ENCODE peak calls at places on chromosome 9, in four cellular contexts. One of them, this sample, is unnamed.

GRCh38 chr9:15293727-15294405 is 13.2 kb downstream of the TTC39B start:
- DNase-seq in ACHN: no peak
- DNase-seq in omental fat pad: no peak
- DNase-seq in GM23338: no peak
- DNase-seq in this sample: no peak

GRCh38 chr9:127761491-127761904 is 17.0 kb downstream of the SH2D3C start:
- DNase-seq in omental fat pad: no peak
- DNase-seq in ACHN: no peak
- DNase-seq in GM23338: no peak
- DNase-seq in this sample: no peak

GRCh38 chr9:72952914-72953313 is at the start of gene ALDH1A1:
- DNase-seq in omental fat pad: no peak
- DNase-seq in GM23338: peak; percentile 73
- DNase-seq in ACHN: peak; percentile 74
- DNase-seq in this sample: peak; percentile 85

GRCh38 chr9:120441446-120442279 is 138.3 kb downstream of the CDK5RAP2 start:
- DNase-seq in omental fat pad: no peak
- DNase-seq in ACHN: no peak
- DNase-seq in GM23338: no peak
- DNase-seq in this sample: no peak

GRCh38 chr9:132268725-132269352 is 85.9 kb downstream of the SETX start:
- DNase-seq in ACHN: peak; percentile 65
- DNase-seq in omental fat pad: peak; percentile 46
- DNase-seq in GM23338: peak; percentile 84
- DNase-seq in this sample: peak; percentile 78

GRCh38 chr9:93826209-93826608 is 128.9 kb downstream of the BARX1 start:
- DNase-seq in ACHN: no peak
- DNase-seq in omental fat pad: no peak
- DNase-seq in GM23338: peak; percentile 81
- DNase-seq in this sample: no peak

GRCh38 chr9:122265265-122265900 is 701 bp downstream of the MRRF start:
- DNase-seq in omental fat pad: no peak
- DNase-seq in GM23338: peak; percentile 44
- DNase-seq in ACHN: peak; percentile 48
- DNase-seq in this sample: peak; percentile 79

GRCh38 chr9:131657456-131657855 is 82.4 kb downstream of the RAPGEF1 start:
- DNase-seq in ACHN: no peak
- DNase-seq in GM23338: no peak
- DNase-seq in omental fat pad: no peak
- DNase-seq in this sample: peak; percentile 26

GRCh38 chr9:76564300-76564699 is 105.3 kb downstream of the GCNT1 start:
- DNase-seq in omental fat pad: no peak
- DNase-seq in GM23338: no peak
- DNase-seq in ACHN: no peak
- DNase-seq in this sample: no peak

GRCh38 chr9:16255217-16255616 is 615.3 kb downstream of the BNC2 start:
- DNase-seq in omental fat pad: no peak
- DNase-seq in ACHN: no peak
- DNase-seq in GM23338: peak; percentile 29
- DNase-seq in this sample: no peak

GRCh38 chr9:135840539-135840938 is 66.8 kb downstream of the CAMSAP1 start:
- DNase-seq in GM23338: no peak
- DNase-seq in ACHN: no peak
- DNase-seq in omental fat pad: no peak
- DNase-seq in this sample: no peak

GRCh38 chr9:2181794-2182193 is 166.6 kb downstream of the SMARCA2 start:
- DNase-seq in omental fat pad: no peak
- DNase-seq in ACHN: peak; percentile 48
- DNase-seq in GM23338: peak; percentile 94
- DNase-seq in this sample: peak; percentile 22

GRCh38 chr9:89532478-89532877 is 34.6 kb upstream of the SEMA4D start:
- DNase-seq in omental fat pad: no peak
- DNase-seq in GM23338: no peak
- DNase-seq in ACHN: no peak
- DNase-seq in this sample: no peak

GRCh38 chr9:131379056-131379455 is 14.8 kb upstream of the PRRC2B start:
- DNase-seq in ACHN: no peak
- DNase-seq in omental fat pad: no peak
- DNase-seq in GM23338: no peak
- DNase-seq in this sample: no peak

GRCh38 chr9:90830977-90831376 is 29.4 kb downstream of the SYK start:
- DNase-seq in omental fat pad: no peak
- DNase-seq in GM23338: no peak
- DNase-seq in ACHN: no peak
- DNase-seq in this sample: peak; percentile 12

GRCh38 chr9:127311239-127311741 is 46.7 kb downstream of the GARNL3 start:
- DNase-seq in GM23338: peak; percentile 69
- DNase-seq in omental fat pad: no peak
- DNase-seq in ACHN: peak; percentile 19
- DNase-seq in this sample: peak; percentile 74

GRCh38 chr9:126114409-126114760 is 212.2 kb upstream of the MVB12B start:
- DNase-seq in omental fat pad: no peak
- DNase-seq in GM23338: no peak
- DNase-seq in ACHN: no peak
- DNase-seq in this sample: no peak

GRCh38 chr9:115207003-115207837 is 89.3 kb upstream of the TNC start:
- DNase-seq in GM23338: no peak
- DNase-seq in ACHN: no peak
- DNase-seq in omental fat pad: no peak
- DNase-seq in this sample: no peak

GRCh38 chr9:34985311-34985899 is 4.1 kb upstream of the DNAJB5 start:
- DNase-seq in GM23338: peak; percentile 84
- DNase-seq in omental fat pad: peak; percentile 64
- DNase-seq in ACHN: peak; percentile 62
- DNase-seq in this sample: peak; percentile 73

GRCh38 chr9:105873851-105874250 is 179.5 kb downstream of the TMEM38B start:
- DNase-seq in GM23338: no peak
- DNase-seq in ACHN: no peak
- DNase-seq in omental fat pad: no peak
- DNase-seq in this sample: no peak

GRCh38 chr9:105957830-105958229 is 263.5 kb downstream of the TMEM38B start:
- DNase-seq in ACHN: no peak
- DNase-seq in omental fat pad: no peak
- DNase-seq in GM23338: peak; percentile 83
- DNase-seq in this sample: no peak

GRCh38 chr9:127780126-127780885 is 1.8 kb upstream of the SH2D3C start:
- DNase-seq in ACHN: no peak
- DNase-seq in GM23338: no peak
- DNase-seq in omental fat pad: no peak
- DNase-seq in this sample: no peak

GRCh38 chr9:129282308-129283211 is 104.5 kb upstream of the IER5L start:
- DNase-seq in ACHN: no peak
- DNase-seq in omental fat pad: no peak
- DNase-seq in GM23338: peak; percentile 48
- DNase-seq in this sample: no peak

GRCh38 chr9:4011062-4011461 is 288.8 kb downstream of the GLIS3 start:
- DNase-seq in GM23338: no peak
- DNase-seq in ACHN: no peak
- DNase-seq in omental fat pad: no peak
- DNase-seq in this sample: peak; percentile 31

GRCh38 chr9:127716412-127716811 is 533 bp downstream of the TTC16 start:
- DNase-seq in ACHN: no peak
- DNase-seq in omental fat pad: no peak
- DNase-seq in GM23338: no peak
- DNase-seq in this sample: no peak

GRCh38 chr9:128494108-128494742 is 10.3 kb upstream of the GLE1 start:
- DNase-seq in GM23338: no peak
- DNase-seq in omental fat pad: peak; percentile 35
- DNase-seq in ACHN: no peak
- DNase-seq in this sample: peak; percentile 35

GRCh38 chr9:69578026-69578425 is 94.1 kb downstream of the APBA1 start:
- DNase-seq in ACHN: no peak
- DNase-seq in GM23338: no peak
- DNase-seq in omental fat pad: no peak
- DNase-seq in this sample: no peak

GRCh38 chr9:20135119-20135697 is 346.4 kb upstream of the SLC24A2 start:
- DNase-seq in ACHN: peak; percentile 2
- DNase-seq in GM23338: no peak
- DNase-seq in omental fat pad: no peak
- DNase-seq in this sample: no peak

GRCh38 chr9:121895836-121896544 is 197.1 kb downstream of the TTLL11 start:
- DNase-seq in GM23338: peak; percentile 32
- DNase-seq in ACHN: peak; percentile 27
- DNase-seq in omental fat pad: no peak
- DNase-seq in this sample: peak; percentile 44

GRCh38 chr9:5052858-5053257 is 67.8 kb downstream of the JAK2 start:
- DNase-seq in omental fat pad: no peak
- DNase-seq in ACHN: no peak
- DNase-seq in GM23338: no peak
- DNase-seq in this sample: no peak

GRCh38 chr9:16575142-16575877 is 295.2 kb downstream of the BNC2 start:
- DNase-seq in ACHN: peak; percentile 11
- DNase-seq in GM23338: no peak
- DNase-seq in omental fat pad: no peak
- DNase-seq in this sample: peak; percentile 13

GRCh38 chr9:83034587-83034986 is 28.4 kb downstream of the RASEF start:
- DNase-seq in GM23338: no peak
- DNase-seq in ACHN: peak; percentile 62
- DNase-seq in omental fat pad: no peak
- DNase-seq in this sample: peak; percentile 80

GRCh38 chr9:5650356-5651105 is 21.6 kb downstream of the RIC1 start:
- DNase-seq in omental fat pad: no peak
- DNase-seq in GM23338: no peak
- DNase-seq in ACHN: no peak
- DNase-seq in this sample: no peak

GRCh38 chr9:86801246-86801645 is 146.1 kb downstream of the GAS1 start:
- DNase-seq in omental fat pad: no peak
- DNase-seq in GM23338: peak; percentile 50
- DNase-seq in ACHN: no peak
- DNase-seq in this sample: no peak

GRCh38 chr9:114364528-114365041 is 23.2 kb downstream of the AKNA start:
- DNase-seq in GM23338: no peak
- DNase-seq in omental fat pad: no peak
- DNase-seq in ACHN: peak; percentile 67
- DNase-seq in this sample: no peak

GRCh38 chr9:69370430-69370829 is 45.4 kb downstream of the ENTREP1 start:
- DNase-seq in GM23338: no peak
- DNase-seq in omental fat pad: no peak
- DNase-seq in ACHN: peak; percentile 19
- DNase-seq in this sample: peak; percentile 4

GRCh38 chr9:129972816-129973215 is 70.2 kb downstream of the FNBP1 start:
- DNase-seq in GM23338: no peak
- DNase-seq in omental fat pad: no peak
- DNase-seq in ACHN: no peak
- DNase-seq in this sample: no peak

GRCh38 chr9:19759066-19759465 is 29.8 kb downstream of the SLC24A2 start:
- DNase-seq in ACHN: no peak
- DNase-seq in GM23338: no peak
- DNase-seq in omental fat pad: no peak
- DNase-seq in this sample: no peak

GRCh38 chr9:132499251-132499650 is 83.2 kb upstream of the BARHL1 start:
- DNase-seq in ACHN: no peak
- DNase-seq in omental fat pad: no peak
- DNase-seq in GM23338: no peak
- DNase-seq in this sample: no peak

This sample was measured in DMS53.